ENCODE peak calls at places on chromosomes 6 and 20, in eight cellular contexts. J, A, V, F, Q, Z, W and D are unnamed samples.

GRCh38 chr20:32543570-32544259 is 41.4 kb downstream of the NOL4L start:
- DNase-seq in J (no peak), A (no peak), V (no peak), F (no peak), Q (no peak), Z (no peak), W (no peak), D (no peak)

GRCh38 chr6:118784641-118785164 is 109.2 kb upstream of the ASF1A start:
- DNase-seq in J (no peak), A (no peak), V (no peak), F (no peak), Q (no peak), Z (peak; percentile 52), W (no peak), D (no peak)

GRCh38 chr20:11173936-11174335 is 500.1 kb upstream of the JAG1 start:
- DNase-seq in J (no peak), A (no peak), V (no peak), F (no peak), Q (no peak), Z (no peak), W (no peak), D (no peak)

GRCh38 chr6:85464260-85464644 is 14.4 kb downstream of the NT5E start:
- DNase-seq in J (no peak), A (no peak), V (no peak), F (peak; percentile 30), Q (peak; percentile 96), Z (peak; percentile 36), W (no peak), D (no peak)

GRCh38 chr6:25053875-25054371 is 118.2 kb upstream of the RIPOR2 start:
- DNase-seq in J (peak; percentile 24), A (peak; percentile 47), V (no peak), F (no peak), Q (no peak), Z (peak; percentile 33), W (no peak), D (no peak)

GRCh38 chr6:70108230-70108629 is 194.7 kb downstream of the COL9A1 start:
- DNase-seq in J (no peak), A (no peak), V (no peak), F (no peak), Q (peak; percentile 24), Z (no peak), W (no peak), D (peak; percentile 45)

GRCh38 chr6:137241481-137242011 is 22.4 kb upstream of the IFNGR1 start:
- DNase-seq in J (no peak), A (no peak), V (no peak), F (peak; percentile 68), Q (no peak), Z (no peak), W (no peak), D (no peak)

GRCh38 chr6:87574237-87574636 is 15.6 kb downstream of the RARS2 start:
- DNase-seq in J (no peak), A (no peak), V (no peak), F (no peak), Q (no peak), Z (no peak), W (no peak), D (no peak)

GRCh38 chr20:3930265-3931206 is 41.3 kb downstream of the PANK2 start:
- DNase-seq in J (no peak), A (no peak), V (no peak), F (no peak), Q (no peak), Z (no peak), W (no peak), D (no peak)

GRCh38 chr20:41110930-41111577 is 26.3 kb upstream of the PLCG1 start:
- DNase-seq in J (no peak), A (no peak), V (no peak), F (no peak), Q (no peak), Z (no peak), W (no peak), D (no peak)

GRCh38 chr6:111523484-111524166 is 40.6 kb upstream of the REV3L start:
- DNase-seq in J (no peak), A (no peak), V (no peak), F (no peak), Q (no peak), Z (no peak), W (no peak), D (no peak)

GRCh38 chr6:15677822-15678221 is 15.0 kb upstream of the DTNBP1 start:
- DNase-seq in J (no peak), A (no peak), V (no peak), F (no peak), Q (no peak), Z (no peak), W (no peak), D (no peak)

GRCh38 chr20:4545526-4545925 is 176.2 kb upstream of the PRND start:
- DNase-seq in J (no peak), A (no peak), V (no peak), F (no peak), Q (no peak), Z (no peak), W (no peak), D (no peak)

GRCh38 chr20:57071283-57071701 is 195.1 kb downstream of the BMP7 start:
- DNase-seq in J (no peak), A (no peak), V (no peak), F (peak; percentile 9), Q (no peak), Z (no peak), W (no peak), D (no peak)

GRCh38 chr6:113805167-113805835 is 51.8 kb upstream of the MARCKS start:
- DNase-seq in J (no peak), A (no peak), V (no peak), F (no peak), Q (no peak), Z (no peak), W (no peak), D (peak; percentile 2)

GRCh38 chr6:11538799-11539468 is 1.4 kb downstream of the TMEM170B start:
- DNase-seq in J (no peak), A (no peak), V (no peak), F (no peak), Q (no peak), Z (no peak), W (no peak), D (peak; percentile 11)

GRCh38 chr6:156735751-156736150 is 41.4 kb upstream of the ARID1B start:
- DNase-seq in J (no peak), A (no peak), V (no peak), F (no peak), Q (no peak), Z (no peak), W (no peak), D (no peak)

GRCh38 chr6:78611886-78612480 is 255.4 kb upstream of the IRAK1BP1 start:
- DNase-seq in J (no peak), A (no peak), V (no peak), F (no peak), Q (no peak), Z (no peak), W (no peak), D (peak; percentile 33)

GRCh38 chr6:108171291-108171917 is 5.6 kb downstream of the NR2E1 start:
- DNase-seq in J (no peak), A (no peak), V (no peak), F (no peak), Q (no peak), Z (no peak), W (no peak), D (no peak)

GRCh38 chr6:108168501-108168979 is 2.7 kb downstream of the NR2E1 start:
- DNase-seq in J (no peak), A (no peak), V (no peak), F (peak; percentile 33), Q (no peak), Z (no peak), W (peak; percentile 18), D (no peak)

GRCh38 chr6:108168980-108169800 is 3.4 kb downstream of the NR2E1 start:
- DNase-seq in J (no peak), A (no peak), V (no peak), F (no peak), Q (no peak), Z (no peak), W (no peak), D (no peak)

GRCh38 chr6:108170607-108171290 is 4.9 kb downstream of the NR2E1 start:
- DNase-seq in J (no peak), A (no peak), V (no peak), F (no peak), Q (no peak), Z (no peak), W (no peak), D (no peak)

GRCh38 chr6:108169801-108170606 is 4.2 kb downstream of the NR2E1 start:
- DNase-seq in J (no peak), A (no peak), V (no peak), F (no peak), Q (no peak), Z (no peak), W (no peak), D (no peak)
- H3K4me1 ChIP-seq in J (peaks cover 38% of the 10 kb centered on the region), A (peaks cover 28% of the 10 kb centered on the region), V (peaks cover 15% of the 10 kb centered on the region), F (peaks cover 10% of the 10 kb centered on the region), Q (peaks cover 3% of the 10 kb centered on the region), Z (peaks cover 28% of the 10 kb centered on the region), W (peaks cover 57% of the 10 kb centered on the region), D (no peaks in the 10 kb centered on the region)

DNA sequence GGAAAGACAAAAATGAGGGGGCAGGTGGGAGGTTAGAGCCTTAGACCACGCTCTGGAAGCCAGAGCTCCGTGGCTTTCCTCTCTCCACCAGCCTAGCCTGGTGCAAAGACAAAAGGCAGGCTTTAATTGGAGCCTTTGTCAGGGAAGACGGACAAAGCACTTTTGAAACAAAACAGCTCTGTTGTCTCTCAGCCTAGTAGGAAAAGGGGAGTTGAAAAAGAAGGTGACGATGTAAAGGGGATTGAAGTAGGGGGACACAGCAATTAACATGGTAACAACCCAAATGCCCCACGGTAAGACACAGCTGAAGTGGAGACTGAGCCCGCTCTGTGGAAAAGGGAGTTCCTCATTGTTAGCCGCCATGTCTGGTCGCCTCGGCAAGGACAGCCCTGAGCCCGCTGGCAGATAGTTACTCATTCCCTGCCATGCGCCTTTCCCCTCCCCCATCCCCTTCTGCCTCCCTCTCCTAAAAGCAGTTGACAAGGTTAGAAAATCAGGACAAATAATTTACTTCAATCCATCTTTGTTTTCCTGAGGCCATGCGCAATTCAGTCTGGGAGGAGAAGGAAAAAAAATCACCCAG is 93.0 kb downstream of the TCP11 start:
- DNase-seq in J (no peak), A (no peak), V (no peak), F (peak; percentile 82), Q (no peak), Z (no peak), W (no peak), D (no peak)
- H3K4me1 ChIP-seq in J (peaks cover 85% of the 10 kb centered on the region), A (peaks cover 3% of the 10 kb centered on the region), V (peaks cover 43% of the 10 kb centered on the region), F (peaks cover 62% of the 10 kb centered on the region), Q (peaks cover 8% of the 10 kb centered on the region), Z (peaks cover 15% of the 10 kb centered on the region), W (peaks cover 100% of the 10 kb centered on the region), D (no peaks in the 10 kb centered on the region)

DNA sequence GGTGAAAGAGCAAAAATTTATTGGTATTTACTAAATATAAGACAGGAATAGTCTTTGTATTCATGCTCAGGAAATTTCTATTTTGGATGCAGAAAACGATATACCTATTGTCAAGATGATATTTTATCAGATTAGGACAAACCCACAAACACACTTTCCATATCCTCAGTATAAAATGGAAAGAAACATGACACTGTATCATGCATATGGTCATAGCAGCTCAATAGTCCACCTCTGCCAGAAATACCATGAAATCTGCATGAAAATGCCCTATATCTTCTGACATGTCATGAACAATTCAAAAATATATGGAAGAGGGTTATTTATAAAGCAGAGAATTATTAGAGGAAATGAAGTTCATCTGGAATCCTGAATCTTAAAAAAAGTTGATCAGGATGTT is 11.7 kb upstream of the HINT3 start:
- DNase-seq in J (no peak), A (no peak), V (no peak), F (no peak), Q (no peak), Z (no peak), W (no peak), D (no peak)
- H3K4me1 ChIP-seq in J (peaks cover 11% of the 10 kb centered on the region), A (no peaks in the 10 kb centered on the region), V (peaks cover 8% of the 10 kb centered on the region), F (peaks cover 29% of the 10 kb centered on the region), Q (no peaks in the 10 kb centered on the region), Z (no peaks in the 10 kb centered on the region), W (peaks cover 35% of the 10 kb centered on the region), D (peaks cover 5% of the 10 kb centered on the region)

GRCh38 chr20:62917720-62918119 is 8.6 kb downstream of the DIDO1 start:
- DNase-seq in J (no peak), A (no peak), V (no peak), F (no peak), Q (no peak), Z (no peak), W (no peak), D (no peak)
- H3K4me1 ChIP-seq in J (peaks cover 59% of the 10 kb centered on the region), A (peaks cover 12% of the 10 kb centered on the region), V (peaks cover 44% of the 10 kb centered on the region), F (peaks cover 56% of the 10 kb centered on the region), Q (peaks cover 88% of the 10 kb centered on the region), Z (peaks cover 32% of the 10 kb centered on the region), W (peaks cover 100% of the 10 kb centered on the region), D (peaks cover 75% of the 10 kb centered on the region)